ENCODE peak calls at places on chromosomes 12 and 14, in six cellular contexts. P is upper lobe of right lung; T is CD4-positive, CD25-positive, alpha-beta regulatory T cell; C is fibroblast of lung; D is AG04450; I is transverse colon. E is an unnamed sample.

GRCh38 chr14:67623114-67623513 is 3.4 kb downstream of the ARG2 start:
- DNase-seq in P (no peak), T (no peak), C (peak), D (no peak), I (no peak), E (no peak)

GRCh38 chr14:77607741-77608302 is 8.6 kb downstream of the SPTLC2 start:
- DNase-seq in P (no peak), T (no peak), C (no peak), D (no peak), I (no peak), E (no peak)

GRCh38 chr14:95445161-95445560 is 71.3 kb downstream of the SYNE3 start:
- DNase-seq in P (no peak), T (no peak), C (no peak), D (no peak), I (no peak), E (no peak)

GRCh38 chr14:97185186-97185585 is 388.0 kb downstream of the VRK1 start:
- DNase-seq in P (no peak), T (no peak), C (no peak), D (no peak), I (no peak), E (peak)

GRCh38 chr12:128864516-128865186 is 11.4 kb downstream of the GLT1D1 start:
- DNase-seq in P (peak), T (no peak), C (no peak), D (no peak), I (no peak), E (no peak)

GRCh38 chr12:27185234-27186045 is 58.6 kb upstream of the STK38L start:
- DNase-seq in P (no peak), T (no peak), C (peak), D (no peak), I (no peak), E (peak)

GRCh38 chr14:37623552-37623951 is 28.1 kb downstream of the TTC6 start:
- DNase-seq in P (no peak), T (no peak), C (peak), D (no peak), I (no peak), E (no peak)

GRCh38 chr12:94771741-94772140 is 121.4 kb upstream of the TMCC3 start:
- DNase-seq in P (no peak), T (no peak), C (no peak), D (no peak), I (no peak), E (no peak)

GRCh38 chr14:92513966-92514843 is 624 bp downstream of the RIN3 start:
- DNase-seq in P (peak), T (no peak), C (peak), D (no peak), I (peak), E (peak)

GRCh38 chr14:103286460-103286859 is 47.6 kb upstream of the EIF5 start:
- DNase-seq in P (no peak), T (no peak), C (no peak), D (no peak), I (no peak), E (no peak)

GRCh38 chr12:57458665-57459054 is 925 bp upstream of the GLI1 start:
- DNase-seq in P (no peak), T (no peak), C (no peak), D (no peak), I (no peak), E (no peak)
- H3K4me3 ChIP-seq in P (peak), T (peak), C (peak), D (peak), I (no peak), E (peak)

GRCh38 chr12:54977155-54977554 is 7.4 kb downstream of the TESPA1 start:
- DNase-seq in P (no peak), T (no peak), C (peak), D (no peak), I (no peak), E (no peak)
- H3K27ac ChIP-seq in P (no peak), T (peak), C (no peak), D (no peak), I (no peak), E (no peak)

DNA sequence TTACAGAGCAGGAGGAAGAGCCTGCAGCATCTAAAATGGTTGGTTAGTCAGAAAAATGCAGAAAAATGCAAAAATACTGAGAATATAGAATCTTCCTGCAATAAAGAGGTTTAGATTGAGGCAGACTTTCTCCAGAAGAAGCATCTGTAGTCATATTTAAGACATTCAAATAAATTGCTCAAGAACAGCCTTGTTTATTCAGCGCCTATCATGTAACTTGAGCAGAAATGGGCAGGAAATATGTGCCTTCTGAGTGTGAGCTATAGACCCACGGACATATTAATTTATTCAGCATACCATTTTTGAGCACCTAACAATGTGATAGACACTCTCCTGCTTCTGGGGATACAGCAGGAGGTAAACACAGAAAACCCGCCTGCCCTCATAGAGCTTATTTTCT is 102.0 kb upstream of the HIF1A start:
- DNase-seq in P (no peak), T (no peak), C (no peak), D (no peak), I (no peak), E (no peak)
- H3K4me3 ChIP-seq in P (no peak), T (no peak), C (no peak), D (no peak), I (no peak), E (no peak)

GRCh38 chr12:120630139-120630895 is 10.1 kb upstream of the CABP1 start:
- DNase-seq in P (peak), T (no peak), C (no peak), D (no peak), I (no peak), E (no peak)

GRCh38 chr12:120631097-120631496 is 9.3 kb upstream of the CABP1 start:
- DNase-seq in P (no peak), T (no peak), C (no peak), D (no peak), I (no peak), E (no peak)

GRCh38 chr12:120625557-120626419 is 14.6 kb upstream of the CABP1 start:
- DNase-seq in P (peak), T (no peak), C (no peak), D (no peak), I (no peak), E (no peak)

DNA sequence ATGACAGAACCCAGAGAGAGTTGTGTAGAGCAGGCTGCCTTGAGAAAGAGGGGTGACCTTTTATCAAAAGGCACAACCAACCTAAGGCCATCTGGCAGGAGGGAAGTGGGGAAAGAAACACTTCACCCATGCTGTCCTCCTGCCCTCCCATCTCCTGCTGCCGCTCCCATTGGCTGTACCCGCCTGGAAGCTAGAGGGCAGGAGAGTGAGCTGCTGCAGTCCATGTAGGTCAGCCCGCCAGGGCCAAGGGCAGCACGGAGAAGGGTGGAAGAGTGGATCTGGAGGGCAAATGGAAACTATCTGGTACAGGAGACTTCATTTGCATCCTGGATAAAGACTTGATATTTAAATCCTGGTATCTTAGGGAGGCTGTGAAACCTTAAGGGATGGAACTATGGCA is 11.5 kb upstream of the CABP1 start:
- DNase-seq in P (peak), T (no peak), C (no peak), D (no peak), I (peak), E (no peak)
- H3K27ac ChIP-seq in P (no peak), T (no peak), C (no peak), D (no peak), I (no peak), E (no peak)

DNA sequence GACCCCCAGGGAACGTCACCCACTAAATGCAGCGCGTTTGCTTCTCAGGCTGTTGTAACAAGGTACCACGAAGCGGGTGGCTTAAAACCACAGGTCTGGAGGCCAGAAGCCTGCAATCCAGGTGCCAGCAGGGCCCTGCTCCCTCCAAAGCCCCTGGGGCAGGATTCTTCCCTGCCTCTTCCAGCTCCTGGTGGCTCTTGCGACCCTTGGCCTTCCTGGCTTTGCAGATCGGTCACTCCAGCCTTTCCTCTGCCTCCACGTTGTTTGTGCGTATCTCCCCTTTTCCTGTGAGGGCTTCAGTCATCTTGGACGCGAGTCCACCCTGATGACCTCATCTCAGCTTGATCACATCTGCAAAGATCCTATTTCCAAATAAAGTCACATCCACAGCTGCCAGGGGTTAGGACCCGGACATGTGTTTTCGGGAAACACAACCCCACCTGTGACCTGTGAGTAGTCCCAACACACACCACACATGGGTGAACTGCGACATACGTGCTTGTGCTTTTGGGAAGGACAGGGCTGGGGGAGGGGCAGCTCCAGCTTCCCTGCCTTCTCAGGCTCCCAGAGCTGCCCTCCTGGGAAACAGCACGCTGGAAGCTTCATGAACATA is 114.5 kb upstream of the NCOR2 start:
- DNase-seq in P (no peak), T (no peak), C (peak), D (no peak), I (no peak), E (no peak)
- H3K4me3 ChIP-seq in P (no peak), T (no peak), C (no peak), D (no peak), I (no peak), E (no peak)

DNA sequence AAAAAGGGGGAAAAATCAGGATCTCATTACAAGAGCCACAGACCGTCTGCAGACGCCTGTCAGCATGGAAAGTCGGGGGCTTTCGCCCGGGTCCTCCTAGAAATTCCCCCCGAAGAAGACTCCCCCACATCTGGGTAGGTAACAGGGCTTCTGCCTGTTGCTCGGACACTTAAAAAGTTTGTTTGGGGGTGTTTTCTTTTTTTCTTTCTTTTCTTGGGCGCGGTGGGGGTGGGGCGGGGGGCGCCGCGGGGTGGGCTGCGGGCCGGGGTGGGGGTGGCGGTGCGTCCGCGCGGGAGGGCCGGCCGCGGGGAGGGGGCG is 356 bp downstream of the ELK3 start:
- DNase-seq in P (no peak), T (no peak), C (no peak), D (no peak), I (no peak), E (no peak)
- H3K27ac ChIP-seq in P (peak), T (peak), C (peak), D (peak), I (peak), E (peak)

DNA sequence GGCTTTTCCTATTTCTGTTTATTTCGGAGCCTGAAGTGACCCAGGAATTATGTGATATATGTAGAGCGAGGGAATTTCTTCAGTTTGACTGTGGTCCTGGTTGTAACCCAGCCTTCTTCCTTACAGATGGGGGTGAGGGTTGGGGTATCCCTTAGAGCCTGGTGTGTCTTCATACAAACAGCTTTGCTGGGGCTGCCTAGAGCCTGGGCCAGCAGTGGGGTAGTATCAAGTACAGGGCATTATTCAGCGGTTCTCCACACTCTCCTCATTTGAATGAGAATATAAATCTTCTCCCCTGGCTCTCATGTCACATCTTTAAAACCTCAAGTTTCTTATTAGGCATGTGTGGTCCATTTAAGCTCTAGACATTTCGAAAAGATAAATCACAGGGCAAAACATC is 93.9 kb downstream of the ETV6 start:
- DNase-seq in P (no peak), T (no peak), C (no peak), D (no peak), I (no peak), E (no peak)
- H3K4me3 ChIP-seq in P (no peak), T (no peak), C (no peak), D (no peak), I (no peak), E (no peak)

DNA sequence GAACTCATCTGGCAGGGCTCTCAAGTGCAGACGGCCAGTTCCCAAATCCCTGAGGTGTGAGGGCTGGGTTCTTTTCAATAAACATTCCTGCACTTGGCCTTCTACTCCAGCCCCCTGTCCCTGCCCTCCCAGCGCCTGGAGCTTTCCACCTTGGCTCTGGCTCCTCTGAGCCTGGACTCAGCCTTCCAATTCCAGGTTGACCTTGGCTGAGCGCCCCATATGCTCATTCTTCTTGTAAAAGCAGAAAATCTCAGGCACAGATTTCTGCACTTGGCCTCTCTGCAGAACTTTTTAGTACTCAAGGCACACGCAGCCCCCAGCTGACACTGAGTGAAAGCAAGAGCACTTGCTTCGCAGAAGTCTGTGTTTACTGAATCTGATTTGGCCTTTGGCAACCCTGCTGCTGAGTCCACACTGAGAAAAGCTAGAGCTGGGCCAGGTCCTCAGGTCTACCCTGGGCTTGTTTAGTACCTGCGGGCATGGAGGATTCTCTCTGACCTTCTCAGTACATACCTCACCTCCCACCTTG is 222.7 kb downstream of the MSRB3 start:
- DNase-seq in P (no peak), T (no peak), C (peak), D (no peak), I (no peak), E (no peak)
- H3K27ac ChIP-seq in P (no peak), T (no peak), C (no peak), D (no peak), I (no peak), E (no peak)